ENCODE peak calls at places on chromosomes 11 and 22, in five cellular contexts. P is AG04449, Z is neuronal stem cell, U is right lobe of liver, E is HCT116. A is an unnamed sample.

GRCh38 chr11:76795285-76795935 is 12.3 kb downstream of the TSKU start:
- DNase-seq in P (no peak), E (no peak), U (no peak), Z (no peak), A (no peak)

GRCh38 chr11:77198440-77198849 is 70.4 kb downstream of the MYO7A start:
- DNase-seq in E (peak; percentile 48), Z (no peak), U (peak; percentile 41), P (no peak), A (no peak)

GRCh38 chr11:70303070-70303469 is 32.6 kb downstream of the PPFIA1 start:
- DNase-seq in P (no peak), Z (no peak), U (no peak), E (no peak), A (peak; percentile 88)

GRCh38 chr11:283405-284080 is 5.3 kb downstream of the NLRP6 start:
- DNase-seq in Z (no peak), E (no peak), P (no peak), U (no peak), A (no peak)

GRCh38 chr22:42855211-42855610 is 1.9 kb downstream of the ARFGAP3 start:
- DNase-seq in Z (no peak), P (no peak), E (no peak), U (no peak), A (no peak)

GRCh38 chr22:45548991-45549736 is 46.5 kb downstream of the FBLN1 start:
- DNase-seq in E (peak; percentile 37), P (no peak), Z (no peak), U (no peak), A (peak; percentile 49)

GRCh38 chr22:28956506-28956905 is 73.1 kb downstream of the ZNRF3 start:
- DNase-seq in P (no peak), Z (no peak), E (no peak), U (no peak), A (no peak)

GRCh38 chr22:28346308-28346707 is 333.3 kb downstream of the TTC28 start:
- DNase-seq in U (no peak), Z (no peak), P (no peak), E (no peak), A (no peak)

GRCh38 chr11:109138200-109138599 is 283.8 kb upstream of the C11orf87 start:
- DNase-seq in E (no peak), Z (no peak), P (no peak), U (no peak), A (no peak)

GRCh38 chr11:70544774-70545625 is 146.7 kb downstream of the CTTN start:
- DNase-seq in Z (peak; percentile 65), U (no peak), P (no peak), E (no peak), A (no peak)

GRCh38 chr11:126518130-126518995 is 162.9 kb downstream of the ST3GAL4 start:
- DNase-seq in U (no peak), P (no peak), Z (no peak), E (no peak), A (no peak)

GRCh38 chr22:28907311-28908008 is 24.1 kb downstream of the ZNRF3 start:
- DNase-seq in Z (no peak), U (no peak), P (no peak), E (no peak), A (no peak)

GRCh38 chr22:44419429-44419828 is 78.6 kb downstream of the RTL6 start:
- DNase-seq in Z (no peak), P (no peak), U (no peak), E (no peak), A (no peak)

GRCh38 chr11:67262731-67263675 is 3.3 kb upstream of the GRK2 start:
- DNase-seq in E (peak; percentile 39), U (peak; percentile 85), P (no peak), Z (no peak), A (peak; percentile 56)

GRCh38 chr11:122743093-122743741 is 87.7 kb downstream of the UBASH3B start:
- DNase-seq in U (no peak), P (no peak), Z (no peak), E (no peak), A (no peak)

GRCh38 chr11:69286358-69287327 is 7.3 kb upstream of the MYEOV start:
- DNase-seq in Z (no peak), E (no peak), P (no peak), U (no peak), A (no peak)

GRCh38 chr11:132158091-132158490 is 787.7 kb downstream of the NTM start:
- DNase-seq in U (no peak), Z (no peak), P (no peak), E (no peak), A (no peak)

GRCh38 chr11:64285885-64286800 is 495 bp downstream of the GPR137 start:
- DNase-seq in P (no peak), U (peak; percentile 80), E (no peak), Z (no peak), A (no peak)

GRCh38 chr11:128300785-128301184 is 286.6 kb downstream of the ETS1 start:
- DNase-seq in U (no peak), Z (no peak), E (no peak), P (no peak), A (no peak)
- H3K4me3 ChIP-seq in U (no peak overlapping the region), Z (no peak overlapping the region), E (no peak overlapping the region), P (no peak overlapping the region), A (no peak overlapping the region)

GRCh38 chr11:59556883-59557205 is 45.5 kb downstream of the OR4D9 start:
- DNase-seq in P (no peak), U (no peak), Z (no peak), E (no peak), A (no peak)

GRCh38 chr11:59559886-59560285 is 48.5 kb downstream of the OR4D9 start:
- DNase-seq in P (no peak), U (no peak), Z (no peak), E (no peak), A (no peak)

GRCh38 chr11:59556115-59556882 is 45.0 kb downstream of the OR4D9 start:
- DNase-seq in E (peak; percentile 74), P (peak; percentile 63), U (no peak), Z (peak; percentile 74), A (no peak)

GRCh38 chr11:59560290-59560701 is 49.0 kb downstream of the OR4D9 start:
- DNase-seq in P (no peak), E (peak; percentile 85), Z (peak; percentile 91), U (no peak), A (no peak)

GRCh38 chr11:59557940-59558643 is 46.8 kb downstream of the OR4D9 start:
- DNase-seq in U (no peak), P (no peak), E (no peak), Z (no peak), A (no peak)
- H3K4me3 ChIP-seq in U (no peak overlapping the region), P (peak overlapping the region; percentile 53), E (no peak overlapping the region), Z (peak overlapping the region; percentile 34), A (peak overlapping the region; percentile 17)

GRCh38 chr11:45148276-45148675 is 1.8 kb downstream of the PRDM11 start:
- DNase-seq in U (peak; percentile 35), Z (no peak), P (no peak), E (no peak), A (no peak)
- H3K4me3 ChIP-seq in U (no peak overlapping the region), Z (peak overlapping the region; percentile 84), P (no peak overlapping the region), E (peak overlapping the region; percentile 82), A (no peak overlapping the region)

GRCh38 chr11:87260811-87261210 is 223.1 kb downstream of the TMEM135 start:
- DNase-seq in E (no peak), U (no peak), P (peak; percentile 1), Z (no peak), A (no peak)
- H3K4me3 ChIP-seq in E (no peak overlapping the region), U (no peak overlapping the region), P (no peak overlapping the region), Z (no peak overlapping the region), A (no peak overlapping the region)

GRCh38 chr22:37610480-37611148 is 2.0 kb downstream of the GGA1 start:
- DNase-seq in Z (no peak), U (no peak), P (no peak), E (no peak), A (no peak)
- H3K4me3 ChIP-seq in Z (no peak overlapping the region), U (no peak overlapping the region), P (no peak overlapping the region), E (peak overlapping the region; percentile 82), A (no peak overlapping the region)

GRCh38 chr22:25749420-25750169 is 7.6 kb downstream of the MYO18B start:
- DNase-seq in E (no peak), U (no peak), P (no peak), Z (no peak), A (no peak)
- H3K4me3 ChIP-seq in E (no peak overlapping the region), U (no peak overlapping the region), P (no peak overlapping the region), Z (no peak overlapping the region), A (no peak overlapping the region)

GRCh38 chr11:118155781-118156530 is 3.3 kb upstream of the SCN4B start:
- DNase-seq in E (no peak), P (no peak), U (no peak), Z (no peak), A (no peak)

GRCh38 chr11:118153976-118154375 is 1.4 kb upstream of the SCN4B start:
- DNase-seq in P (no peak), U (no peak), Z (no peak), E (no peak), A (no peak)

GRCh38 chr11:118157186-118157895 is 4.7 kb upstream of the SCN4B start:
- DNase-seq in U (no peak), Z (no peak), P (no peak), E (no peak), A (no peak)

GRCh38 chr11:118153516-118153915 is 893 bp upstream of the SCN4B start:
- DNase-seq in U (no peak), P (no peak), E (no peak), Z (no peak), A (no peak)

GRCh38 chr11:118156531-118157185 is 4.0 kb upstream of the SCN4B start:
- DNase-seq in U (no peak), Z (no peak), E (no peak), P (no peak), A (no peak)
- H3K4me3 ChIP-seq in U (no peak overlapping the region), Z (no peak overlapping the region), E (peak overlapping the region; percentile 8), P (no peak overlapping the region), A (no peak overlapping the region)

DNA sequence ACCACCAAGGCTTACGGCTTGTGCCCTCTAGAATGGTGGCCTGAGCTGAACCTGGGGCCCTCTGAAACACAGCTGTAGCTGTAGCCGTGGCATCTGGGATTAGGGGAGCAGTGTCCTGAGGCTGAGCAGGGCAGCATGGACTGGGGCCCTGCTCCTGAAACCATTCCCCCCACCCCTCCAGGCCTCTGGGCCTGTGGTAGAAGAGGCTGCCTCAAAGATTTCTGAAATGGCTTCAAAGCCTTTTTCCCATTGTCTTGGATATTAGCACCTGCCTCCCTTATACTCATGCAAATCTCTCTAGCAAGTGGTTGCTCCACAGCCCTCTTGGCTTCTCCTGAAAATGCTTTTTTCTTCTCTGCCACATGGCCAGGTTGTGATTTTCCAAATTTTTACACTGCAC is 106.9 kb downstream of the CTNND1 start:
- DNase-seq in U (no peak), E (no peak), Z (no peak), P (no peak), A (no peak)
- H3K4me3 ChIP-seq in U (no peak overlapping the region), E (no peak overlapping the region), Z (no peak overlapping the region), P (no peak overlapping the region), A (no peak overlapping the region)

GRCh38 chr11:114483929-114484328 is 44.7 kb downstream of the REXO2 start:
- DNase-seq in U (no peak), Z (no peak), P (no peak), E (no peak), A (no peak)

GRCh38 chr11:114482114-114482513 is 42.8 kb downstream of the REXO2 start:
- DNase-seq in E (no peak), P (no peak), U (no peak), Z (no peak), A (no peak)

GRCh38 chr11:114477946-114478537 is 38.8 kb downstream of the REXO2 start:
- DNase-seq in U (no peak), P (no peak), Z (no peak), E (no peak), A (no peak)

GRCh38 chr11:114479331-114479730 is 40.1 kb downstream of the REXO2 start:
- DNase-seq in P (no peak), Z (no peak), E (no peak), U (no peak), A (no peak)

GRCh38 chr11:114478768-114479167 is 39.5 kb downstream of the REXO2 start:
- DNase-seq in Z (no peak), P (no peak), U (no peak), E (no peak), A (no peak)
- H3K4me3 ChIP-seq in Z (no peak overlapping the region), P (no peak overlapping the region), U (no peak overlapping the region), E (no peak overlapping the region), A (no peak overlapping the region)